ENCODE peak calls at places on chromosomes 3 and 15, in seven cellular contexts. L, R, U, K, V, C and I are unnamed samples.

GRCh38 chr3:180744226-180744625 is 64.9 kb upstream of the CCDC39 start:
- DNase-seq in U (no peak), L (peak; percentile 83), R (no peak), C (no peak), V (no peak), K (no peak), I (no peak)

GRCh38 chr15:48644827-48645557 is 517 bp downstream of the FBN1 start:
- DNase-seq in K (peak; percentile 63), U (peak; percentile 76), C (peak; percentile 69), R (no peak), L (peak; percentile 61), V (peak; percentile 73), I (no peak)

GRCh38 chr15:59751552-59752413 is 62.7 kb upstream of the BNIP2 start:
- DNase-seq in K (peak; percentile 41), R (peak; percentile 3), U (no peak), C (peak; percentile 33), L (peak; percentile 43), V (no peak), I (no peak)

GRCh38 chr3:124007186-124007585 is 15.3 kb upstream of the ROPN1 start:
- DNase-seq in K (no peak), R (peak; percentile 66), V (no peak), L (no peak), U (no peak), C (peak; percentile 78), I (no peak)

GRCh38 chr15:74431645-74432044 is 2.1 kb downstream of the SEMA7A start:
- DNase-seq in K (no peak), R (no peak), C (peak; percentile 45), U (no peak), V (no peak), L (no peak), I (no peak)

GRCh38 chr3:127027061-127027735 is 44.3 kb downstream of the PLXNA1 start:
- DNase-seq in K (no peak), V (no peak), U (no peak), L (no peak), C (no peak), R (no peak), I (no peak)

GRCh38 chr3:93994056-93994455 is 14.1 kb downstream of the ARL13B start:
- DNase-seq in U (no peak), V (no peak), R (no peak), C (peak; percentile 12), L (no peak), K (peak; percentile 6), I (no peak)

GRCh38 chr3:169662215-169663070 is 1.1 kb downstream of the MECOM start:
- DNase-seq in L (peak; percentile 94), K (peak; percentile 73), R (peak; percentile 79), V (peak; percentile 92), C (peak; percentile 73), U (peak; percentile 11), I (peak; percentile 13)

GRCh38 chr3:50339485-50340196 is 995 bp downstream of the RASSF1 start:
- DNase-seq in L (no peak), C (peak; percentile 57), R (no peak), K (no peak), V (no peak), U (no peak), I (no peak)

GRCh38 chr15:70615435-70616310 is 147.7 kb downstream of the UACA start:
- DNase-seq in U (no peak), C (no peak), L (no peak), V (no peak), K (peak; percentile 9), R (no peak), I (no peak)

GRCh38 chr3:196057663-196058356 is 24.1 kb downstream of the TFRC start:
- DNase-seq in R (no peak), L (no peak), K (no peak), U (no peak), V (no peak), C (no peak), I (no peak)

GRCh38 chr3:132325103-132325606 is 7.9 kb downstream of the ACP3 start:
- DNase-seq in V (no peak), U (no peak), R (no peak), C (no peak), K (no peak), L (no peak), I (no peak)

GRCh38 chr3:45437388-45437787 is 49.0 kb downstream of the LARS2 start:
- DNase-seq in R (peak; percentile 74), V (no peak), U (no peak), K (no peak), L (peak; percentile 14), C (peak; percentile 45), I (no peak)

GRCh38 chr3:43512749-43513404 is 108.9 kb downstream of the ANO10 start:
- DNase-seq in R (no peak), V (no peak), C (peak; percentile 59), U (no peak), K (no peak), L (no peak), I (no peak)

GRCh38 chr3:4994144-4994730 is 15.0 kb downstream of the BHLHE40 start:
- DNase-seq in L (no peak), U (no peak), R (no peak), V (no peak), C (peak; percentile 88), K (peak; percentile 86), I (no peak)

GRCh38 chr3:182722938-182723337 is 70.4 kb upstream of the ATP11B start:
- DNase-seq in U (no peak), R (no peak), L (no peak), V (no peak), K (no peak), C (no peak), I (no peak)

GRCh38 chr3:45365060-45365459 is 23.3 kb upstream of the LARS2 start:
- DNase-seq in K (peak; percentile 28), R (no peak), L (peak; percentile 68), C (peak; percentile 52), U (no peak), V (no peak), I (no peak)